ENCODE peak calls at places on chromosomes 11 and 22, in six cellular contexts. N is thoracic aorta, M is fibroblast of lung, E is transverse colon, P is OCI-LY7, R is right cardiac atrium. A is an unnamed sample.

GRCh38 chr11:116963813-116964212 is 126.4 kb upstream of the APOA1 start:
- DNase-seq in P (no peak), N (no peak), E (no peak), M (no peak), R (no peak), A (no peak)

GRCh38 chr11:42065199-42065598 is 605.7 kb upstream of the LRRC4C start:
- DNase-seq in N (no peak), R (no peak), M (no peak), E (no peak), P (no peak), A (no peak)

GRCh38 chr11:116931206-116931953 is 94.0 kb upstream of the APOA1 start:
- DNase-seq in R (peak), P (peak), M (peak), N (no peak), E (no peak), A (no peak)

GRCh38 chr11:2750601-2751522 is 51.1 kb upstream of the KCNQ1OT1 start:
- DNase-seq in E (peak), R (no peak), M (no peak), P (no peak), N (no peak), A (peak)

GRCh38 chr11:85316967-85317366 is 310.2 kb downstream of the DLG2 start:
- DNase-seq in R (no peak), E (no peak), N (no peak), M (no peak), P (peak), A (no peak)

GRCh38 chr11:65546217-65546958 is 11.8 kb downstream of the LTBP3 start:
- DNase-seq in E (peak), R (peak), P (peak), M (no peak), N (no peak), A (peak)

GRCh38 chr22:32858957-32859356 is 57.5 kb downstream of the TIMP3 start:
- DNase-seq in E (no peak), R (no peak), P (no peak), N (no peak), M (no peak), A (no peak)

GRCh38 chr11:3043315-3043871 is 13.8 kb downstream of the CARS1 start:
- DNase-seq in P (no peak), R (peak), E (peak), M (peak), N (peak), A (no peak)

GRCh38 chr11:65606876-65607613 is 7.0 kb downstream of the MAP3K11 start:
- DNase-seq in P (peak), M (peak), R (peak), E (peak), N (peak), A (peak)

GRCh38 chr11:108549319-108549885 is 44.2 kb downstream of the EXPH5 start:
- DNase-seq in N (no peak), E (no peak), M (no peak), P (no peak), R (no peak), A (no peak)

GRCh38 chr22:38737302-38738060 is 18.3 kb downstream of the SUN2 start:
- DNase-seq in R (peak), E (no peak), M (no peak), N (no peak), P (no peak), A (peak)

GRCh38 chr22:23011105-23011674 is 59.1 kb upstream of the GNAZ start:
- DNase-seq in R (no peak), E (no peak), P (no peak), N (no peak), M (no peak), A (no peak)

GRCh38 chr11:63536669-63537292 is at the start of gene PLAAT4:
- DNase-seq in E (peak), R (no peak), M (peak), N (no peak), P (no peak), A (no peak)

GRCh38 chr11:2481253-2481652 is 36.4 kb downstream of the KCNQ1 start:
- DNase-seq in P (no peak), N (no peak), E (no peak), M (no peak), R (no peak), A (no peak)

GRCh38 chr11:7896026-7896785 is 34.9 kb downstream of the OR10A6 start:
- DNase-seq in R (no peak), M (peak), N (no peak), E (no peak), P (no peak), A (no peak)

GRCh38 chr11:46275964-46276641 is 1.4 kb upstream of the CREB3L1 start:
- DNase-seq in E (peak), R (no peak), M (no peak), N (no peak), P (no peak), A (peak)
- H3K27ac ChIP-seq in E (peak), R (no peak), M (no peak), N (no peak), P (no peak), A (peak)

GRCh38 chr11:94813436-94813720 is 45.2 kb downstream of the AMOTL1 start:
- DNase-seq in N (no peak), R (no peak), E (no peak), M (no peak), P (no peak), A (no peak)
- H3K27ac ChIP-seq in N (no peak), R (no peak), E (peak), M (peak), P (no peak), A (peak)

DNA sequence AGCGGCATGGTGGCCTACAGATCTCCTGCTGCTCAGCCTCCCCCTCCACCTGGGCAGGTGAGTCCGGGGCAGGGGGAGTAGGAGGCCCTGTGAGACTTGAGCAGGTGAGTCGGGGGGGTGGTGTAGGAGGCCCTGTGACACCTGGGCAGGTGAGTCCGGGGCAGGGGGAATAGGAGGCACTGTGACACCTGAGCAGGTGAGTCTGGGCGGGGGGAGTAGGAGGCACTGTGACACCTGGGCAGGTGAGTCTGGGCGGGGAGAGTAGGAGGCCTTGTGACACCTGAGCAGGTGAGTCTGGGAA is 299.3 kb downstream of the BRD1 start:
- DNase-seq in P (no peak), N (no peak), M (no peak), E (no peak), R (no peak), A (no peak)
- H3K27ac ChIP-seq in P (no peak), N (no peak), M (no peak), E (no peak), R (no peak), A (no peak)

GRCh38 chr11:125494033-125494364 is 2.1 kb downstream of the FEZ1 start:
- DNase-seq in R (no peak), E (no peak), N (no peak), P (no peak), M (peak), A (no peak)

GRCh38 chr11:125494601-125494986 is 1.5 kb downstream of the FEZ1 start:
- DNase-seq in E (no peak), M (peak), R (no peak), N (no peak), P (no peak), A (no peak)

GRCh38 chr11:125498521-125498920 is 2.5 kb upstream of the FEZ1 start:
- DNase-seq in R (no peak), M (no peak), P (no peak), E (no peak), N (no peak), A (no peak)

GRCh38 chr11:125496465-125496817 is 376 bp upstream of the FEZ1 start:
- DNase-seq in R (peak), N (no peak), M (no peak), P (no peak), E (no peak), A (no peak)

GRCh38 chr11:125494987-125495725 is 909 bp downstream of the FEZ1 start:
- DNase-seq in R (peak), E (no peak), P (no peak), N (peak), M (peak), A (no peak)
- H3K27ac ChIP-seq in R (peak), E (peak), P (no peak), N (peak), M (peak), A (no peak)